ENCODE peak calls at places on chromosomes 7 and 10, in seven cellular contexts. One of them, this sample, is unnamed.

GRCh38 chr7:906776-907157 is 30.4 kb downstream of the GET4 start:
- DNase-seq in MM.1S: no peak
- DNase-seq in PC-3: no peak
- DNase-seq in colonic mucosa: no peak
- DNase-seq in stomach: no peak
- DNase-seq in tibial artery: no peak
- DNase-seq in transverse colon: no peak
- DNase-seq in this sample: no peak

GRCh38 chr10:329361-330099 is 194.3 kb downstream of the ZMYND11 start:
- DNase-seq in MM.1S: peak
- DNase-seq in PC-3: peak
- DNase-seq in colonic mucosa: peak
- DNase-seq in stomach: peak
- DNase-seq in tibial artery: peak
- DNase-seq in transverse colon: peak
- DNase-seq in this sample: no peak

GRCh38 chr7:81812514-81813472 is 42.9 kb upstream of the HGF start:
- DNase-seq in MM.1S: peak
- DNase-seq in PC-3: no peak
- DNase-seq in colonic mucosa: no peak
- DNase-seq in stomach: no peak
- DNase-seq in tibial artery: no peak
- DNase-seq in transverse colon: no peak
- DNase-seq in this sample: no peak

GRCh38 chr10:30742471-30742870 is 112.9 kb upstream of the LYZL2 start:
- DNase-seq in MM.1S: no peak
- DNase-seq in PC-3: no peak
- DNase-seq in colonic mucosa: no peak
- DNase-seq in stomach: no peak
- DNase-seq in tibial artery: no peak
- DNase-seq in transverse colon: no peak
- DNase-seq in this sample: no peak

GRCh38 chr10:79298403-79299244 is 48.6 kb upstream of the PPIF start:
- DNase-seq in MM.1S: no peak
- DNase-seq in PC-3: peak
- DNase-seq in colonic mucosa: peak
- DNase-seq in stomach: peak
- DNase-seq in tibial artery: peak
- DNase-seq in transverse colon: peak
- DNase-seq in this sample: no peak

GRCh38 chr7:144835166-144835611 is 664 bp downstream of the TPK1 start:
- DNase-seq in MM.1S: peak
- DNase-seq in PC-3: peak
- DNase-seq in colonic mucosa: peak
- DNase-seq in stomach: peak
- DNase-seq in tibial artery: peak
- DNase-seq in transverse colon: peak
- DNase-seq in this sample: peak

GRCh38 chr7:151376218-151376902 is 33.5 kb downstream of the WDR86 start:
- DNase-seq in MM.1S: no peak
- DNase-seq in PC-3: no peak
- DNase-seq in colonic mucosa: no peak
- DNase-seq in stomach: no peak
- DNase-seq in tibial artery: no peak
- DNase-seq in transverse colon: no peak
- DNase-seq in this sample: no peak

GRCh38 chr10:29841724-29842649 is 207.2 kb upstream of the SVIL start:
- DNase-seq in MM.1S: no peak
- DNase-seq in PC-3: peak
- DNase-seq in colonic mucosa: no peak
- DNase-seq in stomach: peak
- DNase-seq in tibial artery: peak
- DNase-seq in transverse colon: peak
- DNase-seq in this sample: no peak

GRCh38 chr7:100154651-100155491 is 3.7 kb downstream of the TRAPPC14 start:
- DNase-seq in MM.1S: no peak
- DNase-seq in PC-3: no peak
- DNase-seq in colonic mucosa: peak
- DNase-seq in stomach: no peak
- DNase-seq in tibial artery: no peak
- DNase-seq in transverse colon: peak
- DNase-seq in this sample: no peak

GRCh38 chr10:98619446-98619845 is 172.7 kb upstream of the HPS1 start:
- DNase-seq in MM.1S: no peak
- DNase-seq in PC-3: no peak
- DNase-seq in colonic mucosa: no peak
- DNase-seq in stomach: no peak
- DNase-seq in tibial artery: no peak
- DNase-seq in transverse colon: no peak
- DNase-seq in this sample: peak

GRCh38 chr10:102117391-102118159 is 2.6 kb downstream of the LDB1 start:
- DNase-seq in MM.1S: no peak
- DNase-seq in PC-3: no peak
- DNase-seq in colonic mucosa: peak
- DNase-seq in stomach: peak
- DNase-seq in tibial artery: peak
- DNase-seq in transverse colon: peak
- DNase-seq in this sample: no peak

GRCh38 chr10:6445671-6446278 is 134.3 kb downstream of the PRKCQ start:
- DNase-seq in MM.1S: peak
- DNase-seq in PC-3: peak
- DNase-seq in colonic mucosa: peak
- DNase-seq in stomach: peak
- DNase-seq in tibial artery: no peak
- DNase-seq in transverse colon: peak
- DNase-seq in this sample: peak

GRCh38 chr7:2702594-2702957 is 14.6 kb downstream of the AMZ1 start:
- DNase-seq in MM.1S: no peak
- DNase-seq in PC-3: no peak
- DNase-seq in colonic mucosa: no peak
- DNase-seq in stomach: no peak
- DNase-seq in tibial artery: no peak
- DNase-seq in transverse colon: no peak
- DNase-seq in this sample: no peak

GRCh38 chr7:139680676-139681462 is 96.9 kb downstream of the HIPK2 start:
- DNase-seq in MM.1S: no peak
- DNase-seq in PC-3: peak
- DNase-seq in colonic mucosa: no peak
- DNase-seq in stomach: peak
- DNase-seq in tibial artery: peak
- DNase-seq in transverse colon: no peak
- DNase-seq in this sample: no peak

GRCh38 chr7:47549397-47549796 is 32.5 kb downstream of the TNS3 start:
- DNase-seq in MM.1S: no peak
- DNase-seq in PC-3: no peak
- DNase-seq in colonic mucosa: no peak
- DNase-seq in stomach: no peak
- DNase-seq in tibial artery: no peak
- DNase-seq in transverse colon: no peak
- DNase-seq in this sample: no peak

GRCh38 chr7:18352339-18353255 is 143.0 kb upstream of the HDAC9 start:
- DNase-seq in MM.1S: peak
- DNase-seq in PC-3: peak
- DNase-seq in colonic mucosa: peak
- DNase-seq in stomach: peak
- DNase-seq in tibial artery: no peak
- DNase-seq in transverse colon: peak
- DNase-seq in this sample: peak

GRCh38 chr7:86991093-86991769 is 68.2 kb downstream of the ELAPOR2 start:
- DNase-seq in MM.1S: no peak
- DNase-seq in PC-3: no peak
- DNase-seq in colonic mucosa: no peak
- DNase-seq in stomach: no peak
- DNase-seq in tibial artery: no peak
- DNase-seq in transverse colon: no peak
- DNase-seq in this sample: no peak

GRCh38 chr10:3969876-3970666 is 185.1 kb upstream of the KLF6 start:
- DNase-seq in MM.1S: no peak
- DNase-seq in PC-3: peak
- DNase-seq in colonic mucosa: peak
- DNase-seq in stomach: no peak
- DNase-seq in tibial artery: no peak
- DNase-seq in transverse colon: peak
- DNase-seq in this sample: no peak

GRCh38 chr7:106418094-106418493 is 133.3 kb upstream of the NAMPT start:
- DNase-seq in MM.1S: no peak
- DNase-seq in PC-3: no peak
- DNase-seq in colonic mucosa: no peak
- DNase-seq in stomach: no peak
- DNase-seq in tibial artery: no peak
- DNase-seq in transverse colon: no peak
- DNase-seq in this sample: no peak

DNA sequence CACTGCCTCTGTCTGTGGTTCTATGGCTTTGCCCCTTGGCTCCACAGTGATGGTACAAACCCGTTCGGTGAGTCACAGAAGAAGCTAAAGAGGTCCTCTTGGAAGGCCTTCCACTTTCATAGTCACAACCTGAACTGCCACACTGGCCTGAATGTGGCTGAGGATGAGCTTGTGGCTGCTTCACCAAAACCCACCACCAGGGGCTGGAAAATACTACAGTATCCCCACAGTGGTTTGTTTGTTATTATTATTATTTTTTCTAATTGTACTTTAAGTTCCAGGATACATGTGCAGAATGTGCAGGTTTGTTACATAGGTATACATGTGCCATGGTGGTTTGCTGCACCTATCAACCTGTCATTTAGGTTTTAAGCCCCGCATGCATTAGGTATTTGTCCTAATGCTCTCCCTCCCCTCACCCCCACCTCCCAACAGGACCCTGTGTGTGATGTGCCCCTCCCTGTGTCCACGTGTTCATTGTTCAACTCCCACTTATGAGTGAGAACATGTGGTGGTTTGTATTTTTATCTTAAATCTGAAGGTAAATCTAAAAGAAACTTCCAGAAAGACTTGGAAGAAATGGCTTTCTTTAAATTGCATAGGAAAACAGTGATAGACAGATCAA is 160.8 kb upstream of the NPSR1 start:
- DNase-seq in MM.1S: no peak
- DNase-seq in PC-3: no peak
- DNase-seq in colonic mucosa: no peak
- DNase-seq in stomach: no peak
- DNase-seq in tibial artery: no peak
- DNase-seq in transverse colon: no peak
- DNase-seq in this sample: no peak
- TF ChIP-seq CTCF in MM.1S: peak
- TF ChIP-seq CTCF in PC-3: peak
- TF ChIP-seq CTCF in colonic mucosa: no peak
- TF ChIP-seq CTCF in stomach: no peak
- TF ChIP-seq CTCF in tibial artery: no peak
- TF ChIP-seq CTCF in transverse colon: no peak
- TF ChIP-seq CTCF in this sample: no peak

DNA sequence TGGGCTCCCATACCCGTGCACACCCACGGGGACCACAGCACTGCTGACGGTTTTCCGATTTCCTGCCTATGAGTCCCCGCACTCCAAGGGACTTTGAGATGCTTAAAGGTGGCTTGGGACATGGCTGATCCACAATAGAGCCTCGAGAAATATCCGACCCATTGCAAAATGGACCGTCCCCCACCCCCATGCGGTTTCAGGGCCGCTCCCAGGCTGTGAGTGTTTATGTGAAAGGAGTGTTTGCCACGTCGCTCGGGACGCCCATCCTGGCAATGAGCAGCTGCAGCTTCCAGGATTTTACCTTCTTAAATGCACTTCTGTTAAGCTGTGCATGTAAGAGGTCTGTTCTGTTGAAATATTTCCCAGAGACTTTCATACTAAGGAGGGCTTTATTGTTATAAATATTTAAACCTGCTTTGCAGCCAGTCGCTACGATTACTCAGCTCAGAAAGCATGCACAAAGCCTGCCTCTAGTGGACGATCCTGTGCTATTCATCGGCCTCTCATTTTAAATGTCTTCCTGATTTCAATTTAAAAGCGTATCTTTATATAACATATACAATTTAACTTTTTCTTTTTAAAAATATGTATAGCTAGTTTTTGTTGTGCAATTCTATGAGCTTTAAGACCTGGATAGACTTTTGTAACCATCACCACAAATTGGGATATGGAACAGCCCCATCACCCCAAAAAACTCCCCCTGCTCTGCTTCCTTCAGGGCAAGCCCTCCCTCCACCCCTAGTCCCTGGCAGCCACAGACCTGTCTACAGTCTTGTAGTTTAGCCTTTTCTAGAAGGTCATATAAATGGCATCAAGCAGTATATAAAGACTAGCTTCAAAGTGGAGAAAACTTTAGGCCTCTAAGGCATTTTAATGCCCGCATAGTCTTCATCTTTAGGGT is 418.3 kb downstream of the PAXIP1 start:
- DNase-seq in MM.1S: no peak
- DNase-seq in PC-3: peak
- DNase-seq in colonic mucosa: no peak
- DNase-seq in stomach: no peak
- DNase-seq in tibial artery: no peak
- DNase-seq in transverse colon: no peak
- DNase-seq in this sample: no peak
- TF ChIP-seq CTCF in MM.1S: peak
- TF ChIP-seq CTCF in PC-3: peak
- TF ChIP-seq CTCF in colonic mucosa: no peak
- TF ChIP-seq CTCF in stomach: no peak
- TF ChIP-seq CTCF in tibial artery: no peak
- TF ChIP-seq CTCF in transverse colon: peak
- TF ChIP-seq CTCF in this sample: no peak

GRCh38 chr7:34928052-34928451 is 109.2 kb downstream of the DPY19L1 start:
- DNase-seq in MM.1S: peak
- DNase-seq in PC-3: peak
- DNase-seq in colonic mucosa: peak
- DNase-seq in stomach: peak
- DNase-seq in tibial artery: no peak
- DNase-seq in transverse colon: peak
- DNase-seq in this sample: no peak
- TF ChIP-seq CTCF in MM.1S: peak
- TF ChIP-seq CTCF in PC-3: peak
- TF ChIP-seq CTCF in colonic mucosa: peak
- TF ChIP-seq CTCF in stomach: no peak
- TF ChIP-seq CTCF in tibial artery: no peak
- TF ChIP-seq CTCF in transverse colon: no peak
- TF ChIP-seq CTCF in this sample: peak

DNA sequence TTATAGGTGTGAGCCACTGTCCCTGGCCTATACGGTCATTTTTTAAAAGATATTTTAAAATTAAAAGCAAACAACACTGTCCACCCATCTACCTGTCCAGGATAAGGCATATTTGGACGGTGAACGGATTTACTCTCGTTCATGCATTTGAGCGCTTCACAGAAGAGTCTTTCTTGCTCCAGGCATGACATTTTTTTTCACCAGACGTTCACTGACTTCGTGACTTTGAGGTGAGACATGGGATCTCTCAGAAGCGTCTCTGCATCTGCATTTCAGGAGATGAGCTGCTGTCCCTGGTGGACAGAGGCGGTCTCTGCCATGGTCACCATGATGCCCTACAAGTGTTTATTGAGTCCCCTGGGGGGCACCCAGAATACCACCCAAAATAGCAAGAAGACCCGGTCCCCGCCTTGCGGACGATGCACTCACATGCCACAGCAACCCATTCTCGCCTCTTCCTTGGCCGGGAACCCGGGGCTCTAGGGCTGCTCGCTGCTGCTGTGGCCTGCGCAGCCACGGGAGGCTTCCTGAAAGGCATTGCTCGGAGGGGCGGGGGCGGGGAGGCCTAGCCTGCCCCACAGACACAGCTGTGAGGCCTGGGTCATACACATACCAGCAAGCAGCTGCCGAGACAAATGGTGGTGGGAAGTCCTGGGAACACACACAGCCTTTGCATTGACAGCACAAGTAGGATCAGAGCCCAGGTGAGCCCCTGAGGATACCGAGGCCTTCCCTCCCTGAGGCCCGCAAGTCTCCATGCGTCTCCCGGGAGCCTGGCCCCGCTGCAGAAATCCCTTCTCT is 84.4 kb downstream of the RGS10 start:
- DNase-seq in MM.1S: no peak
- DNase-seq in PC-3: no peak
- DNase-seq in colonic mucosa: no peak
- DNase-seq in stomach: no peak
- DNase-seq in tibial artery: no peak
- DNase-seq in transverse colon: no peak
- DNase-seq in this sample: no peak
- TF ChIP-seq CTCF in MM.1S: no peak
- TF ChIP-seq CTCF in PC-3: no peak
- TF ChIP-seq CTCF in colonic mucosa: no peak
- TF ChIP-seq CTCF in stomach: no peak
- TF ChIP-seq CTCF in tibial artery: no peak
- TF ChIP-seq CTCF in transverse colon: no peak
- TF ChIP-seq CTCF in this sample: no peak